ENCODE peak calls at places on chromosomes 6 and 20, in five cellular contexts. B is activated CD8-positive, alpha-beta T cell treated with anti-CD3 and anti-CD28 coated beads for 36 hours; V is dorsolateral prefrontal cortex; F is EL; P is naive thymus-derived CD8-positive, alpha-beta T cell. D is an unnamed sample.

GRCh38 chr20:49603209-49603627 is 35.3 kb upstream of the PTGIS start:
- DNase-seq in B (peak; percentile 35), V (no peak), F (peak; percentile 57), P (no peak), D (no peak)

GRCh38 chr6:39495023-39495422 is 172.5 kb upstream of the KCNK16 start:
- DNase-seq in B (no peak), V (no peak), F (no peak), P (no peak), D (no peak)

GRCh38 chr6:111842891-111843290 is 30.4 kb downstream of the FYN start:
- DNase-seq in B (no peak), V (no peak), F (no peak), P (no peak), D (no peak)

GRCh38 chr20:57650266-57650665 is 30.0 kb upstream of the ZBP1 start:
- DNase-seq in B (no peak), V (no peak), F (no peak), P (no peak), D (no peak)

GRCh38 chr6:112899541-112899940 is 552.4 kb downstream of the RFPL4B start:
- DNase-seq in B (no peak), V (no peak), F (no peak), P (no peak), D (no peak)

GRCh38 chr6:38259736-38260135 is 380.0 kb downstream of the BTBD9 start:
- DNase-seq in B (no peak), V (no peak), F (peak; percentile 73), P (no peak), D (no peak)

GRCh38 chr6:79240509-79240908 is 6.0 kb upstream of the HMGN3 start:
- DNase-seq in B (no peak), V (no peak), F (no peak), P (no peak), D (no peak)

GRCh38 chr6:7052441-7052936 is 55.3 kb upstream of the RREB1 start:
- DNase-seq in B (peak; percentile 13), V (no peak), F (peak; percentile 49), P (peak; percentile 15), D (no peak)

GRCh38 chr20:46333136-46333991 is 25.1 kb upstream of the CDH22 start:
- DNase-seq in B (no peak), V (no peak), F (no peak), P (no peak), D (no peak)

GRCh38 chr20:13017883-13018535 is 9.2 kb downstream of the SPTLC3 start:
- DNase-seq in B (no peak), V (no peak), F (no peak), P (no peak), D (no peak)

GRCh38 chr20:10504893-10505292 is 69.8 kb downstream of the SLX4IP start:
- DNase-seq in B (no peak), V (no peak), F (no peak), P (no peak), D (no peak)

GRCh38 chr6:158554611-158555361 is 5.1 kb upstream of the TMEM181 start:
- DNase-seq in B (no peak), V (no peak), F (no peak), P (no peak), D (no peak)

GRCh38 chr20:37243937-37244571 is 17.6 kb downstream of the GHRH start:
- DNase-seq in B (no peak), V (no peak), F (peak; percentile 21), P (no peak), D (no peak)

GRCh38 chr20:2292711-2293110 is 3.1 kb upstream of the TGM3 start:
- DNase-seq in B (no peak), V (no peak), F (no peak), P (no peak), D (peak; percentile 42)

GRCh38 chr6:28910901-28911680 is 12.7 kb downstream of the TRIM27 start:
- DNase-seq in B (no peak), V (no peak), F (peak; percentile 18), P (no peak), D (no peak)

GRCh38 chr20:10660661-10661060 is 13.1 kb downstream of the JAG1 start:
- DNase-seq in B (no peak), V (no peak), F (peak; percentile 24), P (no peak), D (no peak)

GRCh38 chr6:105798057-105798456 is 288.1 kb upstream of the PRDM1 start:
- DNase-seq in B (no peak), V (no peak), F (peak; percentile 70), P (no peak), D (no peak)

GRCh38 chr6:31948753-31949413 is 3.0 kb downstream of the CFB start:
- DNase-seq in B (no peak), V (no peak), F (peak; percentile 73), P (no peak), D (no peak)

GRCh38 chr20:48910360-48910781 is 11.1 kb upstream of the ARFGEF2 start:
- DNase-seq in B (no peak), V (no peak), F (no peak), P (no peak), D (no peak)

GRCh38 chr6:67328269-67328668 is 1306.8 kb upstream of the ADGRB3 start:
- DNase-seq in B (no peak), V (no peak), F (no peak), P (no peak), D (no peak)

GRCh38 chr6:52666523-52666922 is 4.4 kb upstream of the TMEM14A start:
- DNase-seq in B (no peak), V (no peak), F (no peak), P (no peak), D (no peak)

GRCh38 chr6:105178110-105178509 is 1.7 kb downstream of the POPDC3 start:
- DNase-seq in B (no peak), V (no peak), F (peak; percentile 87), P (no peak), D (no peak)

GRCh38 chr6:29620629-29621028 is 12.4 kb downstream of the GABBR1 start:
- DNase-seq in B (no peak), V (no peak), F (no peak), P (no peak), D (no peak)

GRCh38 chr6:36682328-36683144 is 4.0 kb downstream of the CDKN1A start:
- DNase-seq in B (peak; percentile 83), V (no peak), F (peak; percentile 45), P (no peak), D (peak; percentile 14)

GRCh38 chr20:58014628-58015315 is 213.7 kb downstream of the ANKRD60 start:
- DNase-seq in B (peak; percentile 39), V (no peak), F (no peak), P (peak; percentile 41), D (no peak)

GRCh38 chr20:48171626-48172025 is 386.3 kb upstream of the SULF2 start:
- DNase-seq in B (no peak), V (no peak), F (no peak), P (no peak), D (no peak)

GRCh38 chr6:14348389-14348788 is 230.8 kb downstream of the CD83 start:
- DNase-seq in B (no peak), V (no peak), F (no peak), P (no peak), D (no peak)

GRCh38 chr6:159440907-159441703 is 251.9 kb downstream of the SOD2 start:
- DNase-seq in B (no peak), V (no peak), F (no peak), P (no peak), D (no peak)

GRCh38 chr6:34457747-34458462 is 8.0 kb upstream of the PACSIN1 start:
- DNase-seq in B (no peak), V (no peak), F (no peak), P (no peak), D (no peak)

GRCh38 chr20:50054626-50055511 is 58.1 kb downstream of the UBE2V1 start:
- DNase-seq in B (no peak), V (peak; percentile 78), F (no peak), P (no peak), D (no peak)

GRCh38 chr6:163536770-163537169 is 122.3 kb downstream of the QKI start:
- DNase-seq in B (no peak), V (no peak), F (peak; percentile 57), P (no peak), D (no peak)

GRCh38 chr20:48230251-48230650 is 445.0 kb upstream of the SULF2 start:
- DNase-seq in B (no peak), V (no peak), F (no peak), P (no peak), D (no peak)

GRCh38 chr20:33165416-33166055 is 2.4 kb upstream of the BPIFA2 start:
- DNase-seq in B (no peak), V (no peak), F (no peak), P (no peak), D (no peak)

D was measured in NK-92 treated with Interleukin-12 subunit alpha and Interleukin-12 subunit beta, amount 100 ng/mL, for 24 hours.